ENCODE peak calls at places on chromosomes 2 and 18, in eight cellular contexts. One of them, this sample, is unnamed.

GRCh38 chr2:218401834-218402370 is 2.2 kb downstream of the CTDSP1 start:
- DNase-seq in transverse colon: no peak
- DNase-seq in EH: no peak
- DNase-seq in germinal center: no peak
- DNase-seq in CD4-positive, alpha-beta memory T cell: no peak
- DNase-seq in GM12892: no peak
- DNase-seq in activated naive CD4-positive, alpha-beta T cell: no peak
- DNase-seq in effector memory CD4-positive, alpha-beta T cell: no peak
- DNase-seq in this sample: no peak

GRCh38 chr2:215612770-215613169 is 176.9 kb upstream of the FN1 start:
- DNase-seq in CD4-positive, alpha-beta memory T cell: no peak
- DNase-seq in transverse colon: no peak
- DNase-seq in germinal center: no peak
- DNase-seq in effector memory CD4-positive, alpha-beta T cell: no peak
- DNase-seq in GM12892: no peak
- DNase-seq in activated naive CD4-positive, alpha-beta T cell: no peak
- DNase-seq in EH: peak
- DNase-seq in this sample: no peak

GRCh38 chr2:159939946-159940345 is 122.5 kb downstream of the PLA2R1 start:
- DNase-seq in effector memory CD4-positive, alpha-beta T cell: no peak
- DNase-seq in EH: peak
- DNase-seq in germinal center: peak
- DNase-seq in activated naive CD4-positive, alpha-beta T cell: no peak
- DNase-seq in GM12892: no peak
- DNase-seq in transverse colon: no peak
- DNase-seq in CD4-positive, alpha-beta memory T cell: no peak
- DNase-seq in this sample: peak

GRCh38 chr2:76953733-76954347 is 568.3 kb downstream of the LRRTM4 start:
- DNase-seq in EH: no peak
- DNase-seq in effector memory CD4-positive, alpha-beta T cell: no peak
- DNase-seq in germinal center: no peak
- DNase-seq in CD4-positive, alpha-beta memory T cell: no peak
- DNase-seq in GM12892: no peak
- DNase-seq in transverse colon: peak
- DNase-seq in activated naive CD4-positive, alpha-beta T cell: no peak
- DNase-seq in this sample: peak

GRCh38 chr18:35050638-35051287 is 9.6 kb downstream of the MAPRE2 start:
- DNase-seq in activated naive CD4-positive, alpha-beta T cell: no peak
- DNase-seq in effector memory CD4-positive, alpha-beta T cell: no peak
- DNase-seq in transverse colon: no peak
- DNase-seq in EH: no peak
- DNase-seq in GM12892: no peak
- DNase-seq in germinal center: no peak
- DNase-seq in CD4-positive, alpha-beta memory T cell: no peak
- DNase-seq in this sample: no peak

GRCh38 chr2:101617188-101617587 is 80.3 kb upstream of the MAP4K4 start:
- DNase-seq in activated naive CD4-positive, alpha-beta T cell: no peak
- DNase-seq in germinal center: no peak
- DNase-seq in EH: peak
- DNase-seq in effector memory CD4-positive, alpha-beta T cell: no peak
- DNase-seq in CD4-positive, alpha-beta memory T cell: no peak
- DNase-seq in GM12892: no peak
- DNase-seq in transverse colon: no peak
- DNase-seq in this sample: no peak

GRCh38 chr2:217402622-217403383 is 542.9 kb upstream of the TNP1 start:
- DNase-seq in activated naive CD4-positive, alpha-beta T cell: no peak
- DNase-seq in transverse colon: peak
- DNase-seq in effector memory CD4-positive, alpha-beta T cell: no peak
- DNase-seq in CD4-positive, alpha-beta memory T cell: no peak
- DNase-seq in GM12892: no peak
- DNase-seq in EH: no peak
- DNase-seq in germinal center: no peak
- DNase-seq in this sample: peak

GRCh38 chr2:179440642-179441251 is 176.1 kb upstream of the SESTD1 start:
- DNase-seq in EH: peak
- DNase-seq in transverse colon: no peak
- DNase-seq in CD4-positive, alpha-beta memory T cell: peak
- DNase-seq in effector memory CD4-positive, alpha-beta T cell: no peak
- DNase-seq in GM12892: no peak
- DNase-seq in germinal center: peak
- DNase-seq in activated naive CD4-positive, alpha-beta T cell: no peak
- DNase-seq in this sample: peak

GRCh38 chr2:240229603-240230423 is 89.4 kb upstream of the OTOS start:
- DNase-seq in GM12892: no peak
- DNase-seq in EH: no peak
- DNase-seq in effector memory CD4-positive, alpha-beta T cell: no peak
- DNase-seq in germinal center: no peak
- DNase-seq in transverse colon: no peak
- DNase-seq in CD4-positive, alpha-beta memory T cell: no peak
- DNase-seq in activated naive CD4-positive, alpha-beta T cell: no peak
- DNase-seq in this sample: peak

GRCh38 chr2:228094377-228094921 is 87.0 kb downstream of the SPHKAP start:
- DNase-seq in EH: peak
- DNase-seq in GM12892: no peak
- DNase-seq in germinal center: no peak
- DNase-seq in effector memory CD4-positive, alpha-beta T cell: no peak
- DNase-seq in activated naive CD4-positive, alpha-beta T cell: no peak
- DNase-seq in transverse colon: no peak
- DNase-seq in CD4-positive, alpha-beta memory T cell: no peak
- DNase-seq in this sample: no peak

GRCh38 chr18:73653251-73653650 is 494.4 kb downstream of the FBXO15 start:
- DNase-seq in effector memory CD4-positive, alpha-beta T cell: no peak
- DNase-seq in germinal center: no peak
- DNase-seq in EH: no peak
- DNase-seq in activated naive CD4-positive, alpha-beta T cell: no peak
- DNase-seq in transverse colon: no peak
- DNase-seq in GM12892: no peak
- DNase-seq in CD4-positive, alpha-beta memory T cell: no peak
- DNase-seq in this sample: no peak

GRCh38 chr18:31954349-31954748 is 11.4 kb upstream of the TRAPPC8 start:
- DNase-seq in transverse colon: peak
- DNase-seq in germinal center: no peak
- DNase-seq in activated naive CD4-positive, alpha-beta T cell: no peak
- DNase-seq in EH: peak
- DNase-seq in GM12892: no peak
- DNase-seq in effector memory CD4-positive, alpha-beta T cell: no peak
- DNase-seq in CD4-positive, alpha-beta memory T cell: no peak
- DNase-seq in this sample: no peak

GRCh38 chr2:107263596-107264090 is 377.7 kb upstream of the ST6GAL2 start:
- DNase-seq in EH: no peak
- DNase-seq in effector memory CD4-positive, alpha-beta T cell: no peak
- DNase-seq in activated naive CD4-positive, alpha-beta T cell: no peak
- DNase-seq in CD4-positive, alpha-beta memory T cell: no peak
- DNase-seq in transverse colon: no peak
- DNase-seq in GM12892: no peak
- DNase-seq in germinal center: no peak
- DNase-seq in this sample: no peak

GRCh38 chr2:224894356-224894755 is 147.9 kb downstream of the DOCK10 start:
- DNase-seq in EH: no peak
- DNase-seq in GM12892: no peak
- DNase-seq in activated naive CD4-positive, alpha-beta T cell: no peak
- DNase-seq in germinal center: peak
- DNase-seq in effector memory CD4-positive, alpha-beta T cell: no peak
- DNase-seq in transverse colon: no peak
- DNase-seq in CD4-positive, alpha-beta memory T cell: peak
- DNase-seq in this sample: no peak

GRCh38 chr2:96175951-96176350 is 30.7 kb upstream of the DUSP2 start:
- DNase-seq in activated naive CD4-positive, alpha-beta T cell: no peak
- DNase-seq in GM12892: no peak
- DNase-seq in EH: peak
- DNase-seq in germinal center: no peak
- DNase-seq in transverse colon: no peak
- DNase-seq in CD4-positive, alpha-beta memory T cell: no peak
- DNase-seq in effector memory CD4-positive, alpha-beta T cell: no peak
- DNase-seq in this sample: no peak

GRCh38 chr18:77191241-77191751 is 58.4 kb upstream of the GALR1 start:
- DNase-seq in GM12892: no peak
- DNase-seq in CD4-positive, alpha-beta memory T cell: no peak
- DNase-seq in EH: no peak
- DNase-seq in activated naive CD4-positive, alpha-beta T cell: no peak
- DNase-seq in effector memory CD4-positive, alpha-beta T cell: no peak
- DNase-seq in germinal center: no peak
- DNase-seq in transverse colon: no peak
- DNase-seq in this sample: no peak

GRCh38 chr18:12059334-12060181 is 34.1 kb upstream of the ANKRD62 start:
- DNase-seq in EH: peak
- DNase-seq in germinal center: no peak
- DNase-seq in activated naive CD4-positive, alpha-beta T cell: no peak
- DNase-seq in GM12892: no peak
- DNase-seq in CD4-positive, alpha-beta memory T cell: no peak
- DNase-seq in effector memory CD4-positive, alpha-beta T cell: no peak
- DNase-seq in transverse colon: no peak
- DNase-seq in this sample: no peak

GRCh38 chr2:204335642-204336041 is 209.6 kb upstream of the PARD3B start:
- DNase-seq in germinal center: no peak
- DNase-seq in activated naive CD4-positive, alpha-beta T cell: no peak
- DNase-seq in GM12892: no peak
- DNase-seq in effector memory CD4-positive, alpha-beta T cell: no peak
- DNase-seq in CD4-positive, alpha-beta memory T cell: no peak
- DNase-seq in EH: no peak
- DNase-seq in transverse colon: no peak
- DNase-seq in this sample: no peak

GRCh38 chr2:239329284-239329971 is 71.4 kb downstream of the HDAC4 start:
- DNase-seq in effector memory CD4-positive, alpha-beta T cell: no peak
- DNase-seq in GM12892: no peak
- DNase-seq in activated naive CD4-positive, alpha-beta T cell: no peak
- DNase-seq in CD4-positive, alpha-beta memory T cell: no peak
- DNase-seq in transverse colon: peak
- DNase-seq in EH: no peak
- DNase-seq in germinal center: no peak
- DNase-seq in this sample: no peak

GRCh38 chr2:85998071-85998991 is 107.4 kb downstream of the POLR1A start:
- DNase-seq in effector memory CD4-positive, alpha-beta T cell: no peak
- DNase-seq in GM12892: no peak
- DNase-seq in germinal center: no peak
- DNase-seq in EH: peak
- DNase-seq in activated naive CD4-positive, alpha-beta T cell: no peak
- DNase-seq in transverse colon: peak
- DNase-seq in CD4-positive, alpha-beta memory T cell: no peak
- DNase-seq in this sample: peak

GRCh38 chr18:69483574-69483973 is 82.9 kb downstream of the DOK6 start:
- DNase-seq in effector memory CD4-positive, alpha-beta T cell: no peak
- DNase-seq in CD4-positive, alpha-beta memory T cell: no peak
- DNase-seq in EH: no peak
- DNase-seq in transverse colon: no peak
- DNase-seq in GM12892: no peak
- DNase-seq in germinal center: no peak
- DNase-seq in activated naive CD4-positive, alpha-beta T cell: no peak
- DNase-seq in this sample: no peak

GRCh38 chr2:26887142-26887541 is 39.2 kb downstream of the DPYSL5 start:
- DNase-seq in effector memory CD4-positive, alpha-beta T cell: no peak
- DNase-seq in GM12892: no peak
- DNase-seq in germinal center: peak
- DNase-seq in CD4-positive, alpha-beta memory T cell: no peak
- DNase-seq in EH: no peak
- DNase-seq in transverse colon: no peak
- DNase-seq in activated naive CD4-positive, alpha-beta T cell: no peak
- DNase-seq in this sample: no peak